ENCODE peak calls at places on chromosomes 3 and 15, in five cellular contexts. P is kidney glomerular epithelial cell, T is T1000, J is ELR, R is GOT3. I is an unnamed sample.

GRCh38 chr15:100429116-100429728 is 87.4 kb upstream of the ADAMTS17 start:
- DNase-seq in P (no peak), T (no peak), J (no peak), R (no peak), I (no peak)

GRCh38 chr15:90994059-90994416 is 297 bp downstream of the PRC1 start:
- DNase-seq in P (no peak), T (no peak), J (peak; percentile 17), R (no peak), I (peak; percentile 17)

GRCh38 chr15:58010983-58011382 is 54.5 kb downstream of the ALDH1A2 start:
- DNase-seq in P (no peak), T (no peak), J (no peak), R (no peak), I (no peak)

GRCh38 chr3:142022381-142022780 is 127.0 kb downstream of the TFDP2 start:
- DNase-seq in P (peak; percentile 30), T (no peak), J (peak; percentile 28), R (no peak), I (peak; percentile 32)

GRCh38 chr3:193869221-193870201 is 266.4 kb upstream of the HES1 start:
- DNase-seq in P (peak; percentile 78), T (peak; percentile 48), J (peak; percentile 96), R (no peak), I (peak; percentile 93)

GRCh38 chr15:93305306-93305705 is 216.3 kb upstream of the RGMA start:
- DNase-seq in P (no peak), T (no peak), J (no peak), R (no peak), I (no peak)

GRCh38 chr15:71707230-71708051 is 102.9 kb upstream of the NR2E3 start:
- DNase-seq in P (no peak), T (no peak), J (peak; percentile 33), R (no peak), I (peak; percentile 89)

GRCh38 chr15:31268911-31269784 is 57.5 kb upstream of the KLF13 start:
- DNase-seq in P (no peak), T (no peak), J (no peak), R (no peak), I (no peak)

GRCh38 chr15:29556385-29556784 is 265.9 kb downstream of the TJP1 start:
- DNase-seq in P (peak; percentile 15), T (no peak), J (no peak), R (no peak), I (peak; percentile 26)

GRCh38 chr3:113660901-113661300 is 35.5 kb downstream of the USF3 start:
- DNase-seq in P (no peak), T (no peak), J (no peak), R (no peak), I (no peak)

GRCh38 chr3:190188197-190188596 is 67.5 kb upstream of the P3H2 start:
- DNase-seq in P (no peak), T (no peak), J (no peak), R (no peak), I (peak; percentile 44)

GRCh38 chr3:32432045-32432710 is 40.5 kb downstream of the CMTM7 start:
- DNase-seq in P (no peak), T (no peak), J (no peak), R (no peak), I (no peak)

GRCh38 chr15:55683366-55683765 is 59.6 kb downstream of the PRTG start:
- DNase-seq in P (no peak), T (no peak), J (no peak), R (no peak), I (peak; percentile 5)

GRCh38 chr15:38042707-38043445 is 108.4 kb downstream of the TMCO5A start:
- DNase-seq in P (no peak), T (no peak), J (no peak), R (no peak), I (peak; percentile 13)

GRCh38 chr3:194333212-194333980 is 17.7 kb downstream of the CPN2 start:
- DNase-seq in P (no peak), T (no peak), J (peak; percentile 87), R (no peak), I (peak; percentile 84)

GRCh38 chr3:158572766-158573060 is 1.7 kb downstream of the MLF1 start:
- DNase-seq in P (no peak), T (no peak), J (no peak), R (no peak), I (no peak)

GRCh38 chr15:74240002-74240568 is 4.0 kb downstream of the CCDC33 start:
- DNase-seq in P (peak; percentile 90), T (peak; percentile 94), J (peak; percentile 69), R (peak; percentile 60), I (peak; percentile 82)

GRCh38 chr15:79431636-79432344 is at the start of gene MINAR1:
- DNase-seq in P (no peak), T (peak; percentile 49), J (peak; percentile 65), R (peak; percentile 42), I (peak; percentile 72)

GRCh38 chr3:105982207-105982606 is 113.4 kb upstream of the CBLB start:
- DNase-seq in P (no peak), T (no peak), J (no peak), R (no peak), I (no peak)